ENCODE peak calls at places on chromosomes 12 and 14, in eight cellular contexts. P, C, Z, K, Q, A, U and F are unnamed samples. For H3K4me1, the result is how much of the 10 kb centered on the place peaks cover.

GRCh38 chr12:55671746-55672145 is 35.1 kb downstream of the OR10P1 start:
- DNase-seq in P (no peak), C (no peak), Z (no peak), K (no peak), Q (no peak), A (no peak), U (no peak), F (no peak)

GRCh38 chr14:86838363-86838762 is 1154.6 kb downstream of the GALC start:
- DNase-seq in P (no peak), C (no peak), Z (no peak), K (no peak), Q (no peak), A (no peak), U (no peak), F (no peak)

GRCh38 chr14:36880276-36880675 is 218.6 kb downstream of the PAX9 start:
- DNase-seq in P (no peak), C (no peak), Z (no peak), K (no peak), Q (no peak), A (no peak), U (no peak), F (no peak)

GRCh38 chr12:28065889-28066630 is 93.5 kb upstream of the PTHLH start:
- DNase-seq in P (no peak), C (no peak), Z (no peak), K (no peak), Q (no peak), A (no peak), U (no peak), F (no peak)

GRCh38 chr14:105876158-105876557 is 349.8 kb downstream of the TMEM121 start:
- DNase-seq in P (no peak), C (no peak), Z (no peak), K (no peak), Q (no peak), A (peak), U (no peak), F (no peak)

GRCh38 chr14:85948163-85948562 is 418.2 kb downstream of the FLRT2 start:
- DNase-seq in P (no peak), C (no peak), Z (no peak), K (no peak), Q (no peak), A (no peak), U (no peak), F (no peak)

GRCh38 chr12:25725874-25726273 is 172.8 kb upstream of the LMNTD1 start:
- DNase-seq in P (no peak), C (no peak), Z (no peak), K (no peak), Q (no peak), A (no peak), U (no peak), F (no peak)

GRCh38 chr12:67747869-67748760 is 99.6 kb downstream of the DYRK2 start:
- DNase-seq in P (peak), C (peak), Z (no peak), K (no peak), Q (no peak), A (peak), U (no peak), F (no peak)

GRCh38 chr12:6667559-6668210 is 4.8 kb upstream of the ING4 start:
- DNase-seq in P (no peak), C (no peak), Z (no peak), K (no peak), Q (no peak), A (no peak), U (no peak), F (no peak)

GRCh38 chr12:6280672-6281071 is 29.8 kb upstream of the PLEKHG6 start:
- DNase-seq in P (no peak), C (no peak), Z (no peak), K (peak), Q (no peak), A (no peak), U (no peak), F (no peak)

GRCh38 chr14:59788176-59788575 is 82.4 kb downstream of the RTN1 start:
- DNase-seq in P (no peak), C (no peak), Z (no peak), K (no peak), Q (no peak), A (peak), U (no peak), F (no peak)

GRCh38 chr14:55802986-55803431 is 223.0 kb downstream of the KTN1 start:
- DNase-seq in P (no peak), C (no peak), Z (no peak), K (no peak), Q (no peak), A (no peak), U (no peak), F (no peak)

GRCh38 chr14:59768855-59769254 is 101.7 kb downstream of the RTN1 start:
- DNase-seq in P (no peak), C (no peak), Z (no peak), K (no peak), Q (no peak), A (no peak), U (no peak), F (no peak)

GRCh38 chr12:21528953-21529352 is 2.9 kb downstream of the SPX start:
- DNase-seq in P (no peak), C (no peak), Z (no peak), K (no peak), Q (no peak), A (peak), U (no peak), F (no peak)
- H3K4me3 ChIP-seq in P (no peak), C (no peak), Z (no peak), K (no peak), Q (peak), A (no peak), U (no peak), F (no peak)

GRCh38 chr12:116674643-116675183 is 63.2 kb downstream of the SPRING1 start:
- DNase-seq in P (no peak), C (no peak), Z (no peak), K (no peak), Q (no peak), A (no peak), U (no peak), F (no peak)

GRCh38 chr12:116673713-116674112 is 64.2 kb downstream of the SPRING1 start:
- DNase-seq in P (no peak), C (no peak), Z (no peak), K (no peak), Q (no peak), A (no peak), U (no peak), F (no peak)

GRCh38 chr12:116672842-116673516 is 64.9 kb downstream of the SPRING1 start:
- DNase-seq in P (no peak), C (no peak), Z (no peak), K (no peak), Q (no peak), A (no peak), U (no peak), F (no peak)

GRCh38 chr12:116675339-116676107 is 62.3 kb downstream of the SPRING1 start:
- DNase-seq in P (no peak), C (peak), Z (no peak), K (no peak), Q (no peak), A (no peak), U (no peak), F (peak)

GRCh38 chr12:116677202-116677651 is 60.6 kb downstream of the SPRING1 start:
- DNase-seq in P (no peak), C (no peak), Z (no peak), K (no peak), Q (no peak), A (no peak), U (no peak), F (no peak)
- H3K27ac ChIP-seq in P (no peak), C (no peak), Z (no peak), K (no peak), Q (peak), A (no peak), U (no peak), F (peak)

GRCh38 chr14:99564903-99565259 is 39.1 kb downstream of the CCDC85C start:
- DNase-seq in P (no peak), C (no peak), Z (no peak), K (no peak), Q (no peak), A (no peak), U (no peak), F (no peak)

GRCh38 chr14:99562848-99563748 is 40.9 kb downstream of the CCDC85C start:
- DNase-seq in P (peak), C (peak), Z (peak), K (peak), Q (peak), A (peak), U (no peak), F (peak)

GRCh38 chr14:99565383-99565782 is 38.6 kb downstream of the CCDC85C start:
- DNase-seq in P (no peak), C (no peak), Z (no peak), K (no peak), Q (no peak), A (no peak), U (no peak), F (no peak)

GRCh38 chr14:99563749-99564129 is 40.3 kb downstream of the CCDC85C start:
- DNase-seq in P (no peak), C (no peak), Z (no peak), K (no peak), Q (no peak), A (no peak), U (no peak), F (no peak)

GRCh38 chr14:99564256-99564902 is 39.6 kb downstream of the CCDC85C start:
- DNase-seq in P (peak), C (peak), Z (peak), K (peak), Q (peak), A (peak), U (no peak), F (peak)
- H3K4me1 ChIP-seq in P (under half), C (half or more), Z (half or more), K (under half), Q (half or more), A (half or more), U (half or more), F (half or more)

DNA sequence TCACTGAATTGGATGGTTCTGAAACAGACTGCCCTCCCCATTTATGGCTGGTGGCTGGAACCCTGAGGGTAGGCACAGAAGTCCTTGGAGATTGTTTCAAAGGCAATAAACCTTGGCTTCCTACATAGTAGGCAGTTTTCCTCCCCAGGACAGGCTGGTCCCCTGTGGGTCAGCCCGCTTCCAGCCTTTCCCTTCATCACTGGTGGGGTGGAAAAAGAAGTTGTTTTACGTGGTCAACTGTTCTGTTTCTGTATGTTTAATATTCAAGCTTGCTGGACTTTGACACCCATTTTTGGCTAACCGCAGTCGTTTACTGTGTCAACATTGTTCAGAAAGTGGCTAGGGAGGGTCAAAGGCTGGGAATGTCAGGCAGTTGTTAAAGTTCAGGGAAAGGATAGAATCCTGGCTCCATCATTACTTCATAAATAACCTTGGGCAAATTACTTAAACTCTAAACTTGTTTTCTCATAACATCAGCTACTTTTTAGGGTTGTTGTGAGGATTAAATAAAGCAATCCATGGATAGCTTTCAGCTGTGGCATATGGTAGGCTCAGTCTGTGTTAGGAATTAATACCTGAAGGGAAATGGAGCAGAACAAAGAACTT is 2.4 kb downstream of the KLHDC2 start:
- DNase-seq in P (no peak), C (no peak), Z (no peak), K (no peak), Q (no peak), A (peak), U (no peak), F (no peak)
- H3K4me3 ChIP-seq in P (no peak), C (no peak), Z (no peak), K (peak), Q (peak), A (peak), U (peak), F (no peak)

GRCh38 chr12:130079254-130079653 is 83.0 kb upstream of the FZD10 start:
- DNase-seq in P (no peak), C (no peak), Z (no peak), K (no peak), Q (no peak), A (no peak), U (no peak), F (no peak)
- H3K27ac ChIP-seq in P (no peak), C (no peak), Z (no peak), K (no peak), Q (no peak), A (no peak), U (peak), F (no peak)